ENCODE peak calls at places on chromosomes 3 and 15, in six cellular contexts. One of them, this sample, is unnamed.

GRCh38 chr3:54427951-54428871 is 305.9 kb downstream of the CACNA2D3 start:
- DNase-seq in spleen: no peak
- DNase-seq in Panc1: peak; percentile 35
- DNase-seq in fibroblast of lung: peak; percentile 78
- DNase-seq in fibroblast of pulmonary artery: peak; percentile 84
- DNase-seq in CD4-positive, alpha-beta T cell: no peak
- DNase-seq in this sample: peak; percentile 30

GRCh38 chr15:48703544-48703943 is 58.0 kb upstream of the FBN1 start:
- DNase-seq in spleen: no peak
- DNase-seq in Panc1: no peak
- DNase-seq in fibroblast of lung: peak; percentile 35
- DNase-seq in fibroblast of pulmonary artery: peak; percentile 32
- DNase-seq in CD4-positive, alpha-beta T cell: no peak
- DNase-seq in this sample: no peak

GRCh38 chr3:173396191-173397041 is 1.1 kb upstream of the NLGN1 start:
- DNase-seq in spleen: no peak
- DNase-seq in Panc1: no peak
- DNase-seq in fibroblast of lung: peak; percentile 15
- DNase-seq in fibroblast of pulmonary artery: peak; percentile 3
- DNase-seq in CD4-positive, alpha-beta T cell: no peak
- DNase-seq in this sample: no peak

GRCh38 chr3:109899930-109900329 is 562.6 kb upstream of the DPPA4 start:
- DNase-seq in spleen: no peak
- DNase-seq in Panc1: no peak
- DNase-seq in fibroblast of lung: no peak
- DNase-seq in fibroblast of pulmonary artery: no peak
- DNase-seq in CD4-positive, alpha-beta T cell: no peak
- DNase-seq in this sample: no peak

GRCh38 chr15:45253330-45253729 is 1.3 kb downstream of the SLC28A2 start:
- DNase-seq in spleen: no peak
- DNase-seq in Panc1: no peak
- DNase-seq in fibroblast of lung: no peak
- DNase-seq in fibroblast of pulmonary artery: no peak
- DNase-seq in CD4-positive, alpha-beta T cell: no peak
- DNase-seq in this sample: no peak

GRCh38 chr15:79657722-79658121 is 225.6 kb downstream of the MINAR1 start:
- DNase-seq in spleen: no peak
- DNase-seq in Panc1: no peak
- DNase-seq in fibroblast of lung: no peak
- DNase-seq in fibroblast of pulmonary artery: no peak
- DNase-seq in CD4-positive, alpha-beta T cell: no peak
- DNase-seq in this sample: no peak

GRCh38 chr3:93973160-93974126 is at the start of gene PROS1:
- DNase-seq in spleen: peak; percentile 92
- DNase-seq in Panc1: peak; percentile 51
- DNase-seq in fibroblast of lung: peak; percentile 88
- DNase-seq in fibroblast of pulmonary artery: peak; percentile 93
- DNase-seq in CD4-positive, alpha-beta T cell: no peak
- DNase-seq in this sample: peak; percentile 80

GRCh38 chr3:60207833-60208367 is 1043.4 kb downstream of the FHIT start:
- DNase-seq in spleen: no peak
- DNase-seq in Panc1: no peak
- DNase-seq in fibroblast of lung: peak; percentile 24
- DNase-seq in fibroblast of pulmonary artery: no peak
- DNase-seq in CD4-positive, alpha-beta T cell: no peak
- DNase-seq in this sample: no peak

GRCh38 chr3:160618878-160619277 is 53.5 kb upstream of the KPNA4 start:
- DNase-seq in spleen: no peak
- DNase-seq in Panc1: no peak
- DNase-seq in fibroblast of lung: peak; percentile 21
- DNase-seq in fibroblast of pulmonary artery: no peak
- DNase-seq in CD4-positive, alpha-beta T cell: no peak
- DNase-seq in this sample: no peak

GRCh38 chr3:153285194-153285641 is 123.2 kb downstream of the RAP2B start:
- DNase-seq in spleen: no peak
- DNase-seq in Panc1: no peak
- DNase-seq in fibroblast of lung: peak; percentile 34
- DNase-seq in fibroblast of pulmonary artery: peak; percentile 68
- DNase-seq in CD4-positive, alpha-beta T cell: no peak
- DNase-seq in this sample: no peak

GRCh38 chr3:156682491-156682890 is 8.1 kb downstream of the TIPARP start:
- DNase-seq in spleen: no peak
- DNase-seq in Panc1: no peak
- DNase-seq in fibroblast of lung: peak; percentile 65
- DNase-seq in fibroblast of pulmonary artery: no peak
- DNase-seq in CD4-positive, alpha-beta T cell: no peak
- DNase-seq in this sample: no peak

GRCh38 chr3:143166376-143166775 is 46.8 kb downstream of the CHST2 start:
- DNase-seq in spleen: no peak
- DNase-seq in Panc1: no peak
- DNase-seq in fibroblast of lung: no peak
- DNase-seq in fibroblast of pulmonary artery: no peak
- DNase-seq in CD4-positive, alpha-beta T cell: no peak
- DNase-seq in this sample: no peak

GRCh38 chr3:72694398-72694797 is 153.8 kb downstream of the SHQ1 start:
- DNase-seq in spleen: no peak
- DNase-seq in Panc1: no peak
- DNase-seq in fibroblast of lung: peak; percentile 24
- DNase-seq in fibroblast of pulmonary artery: peak; percentile 48
- DNase-seq in CD4-positive, alpha-beta T cell: no peak
- DNase-seq in this sample: no peak

GRCh38 chr3:191216510-191216909 is 17.5 kb downstream of the OSTN start:
- DNase-seq in spleen: no peak
- DNase-seq in Panc1: no peak
- DNase-seq in fibroblast of lung: no peak
- DNase-seq in fibroblast of pulmonary artery: no peak
- DNase-seq in CD4-positive, alpha-beta T cell: no peak
- DNase-seq in this sample: no peak

GRCh38 chr3:191217331-191217730 is 18.3 kb downstream of the OSTN start:
- DNase-seq in spleen: no peak
- DNase-seq in Panc1: no peak
- DNase-seq in fibroblast of lung: no peak
- DNase-seq in fibroblast of pulmonary artery: peak; percentile 29
- DNase-seq in CD4-positive, alpha-beta T cell: no peak
- DNase-seq in this sample: no peak

DNA sequence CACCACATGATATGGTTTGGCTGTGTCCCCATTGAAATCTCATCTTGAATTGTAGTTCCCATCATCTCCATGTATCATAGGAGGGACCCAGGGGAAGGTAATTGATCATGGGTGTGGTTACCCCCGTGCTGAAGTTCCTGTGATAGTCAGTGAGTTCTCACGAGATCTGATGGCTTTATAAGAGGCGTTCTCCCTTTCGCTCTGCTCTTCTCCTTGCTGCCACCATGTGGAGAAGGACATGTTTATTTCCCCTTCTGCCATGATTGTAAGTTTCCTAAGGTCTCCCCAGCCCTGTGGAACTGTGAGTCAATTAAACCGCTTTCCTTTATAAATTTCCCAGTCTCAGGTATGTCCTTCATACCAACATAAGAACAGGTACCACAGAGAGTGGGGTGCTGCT is 21.9 kb downstream of the OSTN start:
- DNase-seq in spleen: no peak
- DNase-seq in Panc1: no peak
- DNase-seq in fibroblast of lung: no peak
- DNase-seq in fibroblast of pulmonary artery: no peak
- DNase-seq in CD4-positive, alpha-beta T cell: no peak
- DNase-seq in this sample: no peak
- TF ChIP-seq CTCF in spleen: no peak
- TF ChIP-seq CTCF in Panc1: peak; percentile 48
- TF ChIP-seq CTCF in fibroblast of lung: no peak
- TF ChIP-seq CTCF in fibroblast of pulmonary artery: no peak
- TF ChIP-seq CTCF in CD4-positive, alpha-beta T cell: no peak
- TF ChIP-seq CTCF in this sample: no peak

GRCh38 chr15:77650285-77650684 is 17.6 kb upstream of the LINGO1 start:
- DNase-seq in spleen: no peak
- DNase-seq in Panc1: no peak
- DNase-seq in fibroblast of lung: no peak
- DNase-seq in fibroblast of pulmonary artery: peak; percentile 12
- DNase-seq in CD4-positive, alpha-beta T cell: no peak
- DNase-seq in this sample: no peak
- TF ChIP-seq CTCF in spleen: no peak
- TF ChIP-seq CTCF in Panc1: peak; percentile 21
- TF ChIP-seq CTCF in fibroblast of lung: peak; percentile 30
- TF ChIP-seq CTCF in fibroblast of pulmonary artery: peak; percentile 22
- TF ChIP-seq CTCF in CD4-positive, alpha-beta T cell: no peak
- TF ChIP-seq CTCF in this sample: peak; percentile 31

DNA sequence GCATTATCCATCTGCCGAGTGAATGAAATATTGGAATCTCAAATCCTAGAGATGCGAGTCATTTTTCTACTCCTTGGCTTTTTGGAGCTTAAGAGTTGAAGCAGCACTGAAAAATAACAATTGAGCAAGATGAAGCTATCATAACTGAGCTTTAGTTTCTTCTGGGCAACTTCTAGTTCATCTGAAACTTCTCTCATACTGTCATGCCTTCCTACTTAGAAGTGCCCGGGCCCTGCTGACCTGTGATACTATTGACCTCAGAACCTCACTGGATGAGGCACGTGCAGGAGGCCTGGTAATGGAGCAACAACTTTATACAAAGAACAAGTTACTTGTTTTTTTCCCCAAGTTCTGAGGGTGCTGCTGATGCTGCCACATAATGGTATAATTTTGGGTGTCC is 48.5 kb upstream of the P3H2 start:
- DNase-seq in spleen: no peak
- DNase-seq in Panc1: no peak
- DNase-seq in fibroblast of lung: no peak
- DNase-seq in fibroblast of pulmonary artery: no peak
- DNase-seq in CD4-positive, alpha-beta T cell: no peak
- DNase-seq in this sample: no peak
- TF ChIP-seq CTCF in spleen: no peak
- TF ChIP-seq CTCF in Panc1: no peak
- TF ChIP-seq CTCF in fibroblast of lung: no peak
- TF ChIP-seq CTCF in fibroblast of pulmonary artery: no peak
- TF ChIP-seq CTCF in CD4-positive, alpha-beta T cell: no peak
- TF ChIP-seq CTCF in this sample: no peak

DNA sequence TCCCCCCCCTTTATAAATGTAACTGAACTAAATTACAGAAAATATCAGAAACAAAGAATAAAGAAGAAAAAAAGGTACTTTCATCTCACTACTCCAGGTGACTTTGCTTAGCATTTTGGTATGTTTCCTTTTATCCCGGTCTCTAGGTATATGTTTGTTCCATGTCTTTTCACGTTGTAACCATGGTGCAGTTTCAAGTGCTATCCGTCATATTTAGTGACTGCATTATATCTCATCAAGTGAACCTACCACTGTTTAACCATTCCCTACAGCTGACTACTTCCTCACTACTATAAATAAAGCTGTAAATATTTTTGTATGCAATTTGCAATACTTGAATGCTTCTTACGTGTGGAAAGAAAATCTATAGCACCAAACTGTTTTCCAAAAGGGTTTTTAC is 2.2 kb downstream of the BTBD1 start:
- DNase-seq in spleen: no peak
- DNase-seq in Panc1: no peak
- DNase-seq in fibroblast of lung: no peak
- DNase-seq in fibroblast of pulmonary artery: peak; percentile 17
- DNase-seq in CD4-positive, alpha-beta T cell: no peak
- DNase-seq in this sample: no peak
- TF ChIP-seq CTCF in spleen: no peak
- TF ChIP-seq CTCF in Panc1: no peak
- TF ChIP-seq CTCF in fibroblast of lung: no peak
- TF ChIP-seq CTCF in fibroblast of pulmonary artery: no peak
- TF ChIP-seq CTCF in CD4-positive, alpha-beta T cell: no peak
- TF ChIP-seq CTCF in this sample: no peak

GRCh38 chr3:66153471-66153870 is 67.3 kb upstream of the SLC25A26 start:
- DNase-seq in spleen: no peak
- DNase-seq in Panc1: no peak
- DNase-seq in fibroblast of lung: no peak
- DNase-seq in fibroblast of pulmonary artery: peak; percentile 6
- DNase-seq in CD4-positive, alpha-beta T cell: no peak
- DNase-seq in this sample: no peak

GRCh38 chr3:66152336-66152735 is 68.5 kb upstream of the SLC25A26 start:
- DNase-seq in spleen: no peak
- DNase-seq in Panc1: no peak
- DNase-seq in fibroblast of lung: no peak
- DNase-seq in fibroblast of pulmonary artery: no peak
- DNase-seq in CD4-positive, alpha-beta T cell: no peak
- DNase-seq in this sample: no peak

GRCh38 chr3:66144792-66145733 is 75.7 kb upstream of the SLC25A26 start:
- DNase-seq in spleen: no peak
- DNase-seq in Panc1: no peak
- DNase-seq in fibroblast of lung: peak; percentile 41
- DNase-seq in fibroblast of pulmonary artery: no peak
- DNase-seq in CD4-positive, alpha-beta T cell: no peak
- DNase-seq in this sample: no peak

GRCh38 chr3:66150977-66151376 is 69.8 kb upstream of the SLC25A26 start:
- DNase-seq in spleen: no peak
- DNase-seq in Panc1: no peak
- DNase-seq in fibroblast of lung: no peak
- DNase-seq in fibroblast of pulmonary artery: no peak
- DNase-seq in CD4-positive, alpha-beta T cell: no peak
- DNase-seq in this sample: no peak

DNA sequence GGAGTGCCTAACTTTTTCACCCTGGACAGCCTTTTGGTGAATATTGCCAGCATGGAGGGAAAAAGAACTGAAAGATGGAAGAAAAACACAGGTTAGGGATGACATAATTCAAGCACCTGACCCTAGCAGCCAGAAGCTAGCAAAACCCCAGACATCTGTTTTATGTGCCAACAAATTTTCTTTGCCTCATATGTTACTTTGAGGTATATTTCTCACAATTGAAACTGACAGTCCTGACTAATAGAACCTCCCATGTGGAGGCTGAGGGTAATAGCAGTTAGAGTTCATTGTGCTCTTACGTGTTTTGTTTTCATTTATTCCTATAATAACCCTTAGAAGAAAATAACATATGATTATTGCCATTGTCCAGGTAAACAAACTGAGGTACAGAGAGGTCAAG is 71.5 kb upstream of the SLC25A26 start:
- DNase-seq in spleen: no peak
- DNase-seq in Panc1: no peak
- DNase-seq in fibroblast of lung: no peak
- DNase-seq in fibroblast of pulmonary artery: no peak
- DNase-seq in CD4-positive, alpha-beta T cell: no peak
- DNase-seq in this sample: no peak
- TF ChIP-seq CTCF in spleen: no peak
- TF ChIP-seq CTCF in Panc1: no peak
- TF ChIP-seq CTCF in fibroblast of lung: no peak
- TF ChIP-seq CTCF in fibroblast of pulmonary artery: peak; percentile 4
- TF ChIP-seq CTCF in CD4-positive, alpha-beta T cell: no peak
- TF ChIP-seq CTCF in this sample: no peak

DNA sequence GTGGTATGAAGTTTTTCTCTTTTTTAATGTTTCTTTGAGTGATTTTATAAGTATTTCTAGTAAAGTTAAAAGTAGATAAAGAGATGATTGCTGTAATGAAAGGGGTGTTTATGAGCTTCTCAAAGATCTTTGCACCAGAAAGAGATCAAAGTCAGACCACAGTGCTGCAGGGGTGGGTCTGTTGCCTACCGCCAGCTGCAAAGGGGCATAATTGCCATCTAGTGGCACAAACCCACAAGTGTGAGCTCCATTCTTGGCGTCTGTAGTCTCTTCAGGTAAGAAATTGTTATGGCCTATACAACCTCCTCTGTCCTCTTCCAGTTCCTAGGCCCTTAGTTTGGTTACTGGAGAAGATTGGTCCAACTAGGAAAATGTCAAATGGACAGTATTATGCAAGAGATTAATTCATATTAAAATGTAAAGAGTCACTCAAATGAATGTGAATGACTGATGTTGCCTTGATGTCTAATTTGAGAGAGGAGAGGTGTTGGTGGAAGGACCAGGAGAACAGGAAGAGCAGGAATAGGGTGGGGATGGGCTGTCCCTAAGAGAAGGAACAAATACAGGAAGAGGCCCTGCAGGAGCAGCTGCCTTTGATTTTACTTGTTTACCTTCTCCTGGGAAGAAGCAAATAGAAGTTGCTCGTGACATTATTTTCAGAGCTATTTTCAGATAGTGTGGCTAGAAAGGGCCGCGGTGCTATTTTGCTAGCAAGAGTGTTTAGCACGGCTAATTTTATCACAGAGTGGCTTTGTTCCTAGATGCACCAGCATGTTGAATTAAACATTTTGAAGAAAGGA is 53.0 kb upstream of the GSK3B start:
- DNase-seq in spleen: no peak
- DNase-seq in Panc1: no peak
- DNase-seq in fibroblast of lung: no peak
- DNase-seq in fibroblast of pulmonary artery: no peak
- DNase-seq in CD4-positive, alpha-beta T cell: peak; percentile 51
- DNase-seq in this sample: no peak
- TF ChIP-seq CTCF in spleen: peak; percentile 32
- TF ChIP-seq CTCF in Panc1: peak; percentile 33
- TF ChIP-seq CTCF in fibroblast of lung: no peak
- TF ChIP-seq CTCF in fibroblast of pulmonary artery: no peak
- TF ChIP-seq CTCF in CD4-positive, alpha-beta T cell: peak; percentile 69
- TF ChIP-seq CTCF in this sample: no peak

This sample was measured in mesothelial cell of epicardium.